ENCODE peak calls at places on chromosomes 13 and 19, in four cellular contexts. M is right cardiac atrium; G is CD4-positive, alpha-beta T cell; P is left lung. Z is an unnamed sample.

GRCh38 chr19:36488816-36489138 is 584 bp downstream of the ZNF566 start:
- ATAC-seq in M (peak), G (peak), P (peak), Z (no peak)

GRCh38 chr13:94112227-94112626 is 367.3 kb downstream of the DCT start:
- ATAC-seq in P (peak), M (peak), G (no peak), Z (no peak)

GRCh38 chr19:18995804-18996241 is 37.5 kb downstream of the SUGP2 start:
- ATAC-seq in M (peak), P (peak), G (peak), Z (peak)

GRCh38 chr13:51601601-51602348 is 17.5 kb downstream of the WDFY2 start:
- ATAC-seq in M (no peak), G (no peak), P (peak), Z (no peak)

GRCh38 chr13:95304446-95304845 is 3.2 kb upstream of the ABCC4 start:
- ATAC-seq in M (no peak), G (no peak), P (no peak), Z (no peak)

GRCh38 chr19:32201661-32202060 is 143.7 kb upstream of the ZNF507 start:
- ATAC-seq in M (peak), P (no peak), G (no peak), Z (no peak)

GRCh38 chr19:35766571-35767104 is 8.7 kb downstream of the PROSER3 start:
- ATAC-seq in M (peak), P (no peak), G (no peak), Z (no peak)

GRCh38 chr19:24002256-24002945 is 84.6 kb upstream of the ZNF254 start:
- ATAC-seq in P (no peak), G (no peak), M (no peak), Z (no peak)

GRCh38 chr19:18768046-18768771 is 22.9 kb downstream of the COMP start:
- ATAC-seq in G (no peak), P (no peak), M (peak), Z (no peak)

GRCh38 chr13:48232420-48233096 is 448 bp upstream of the ITM2B start:
- ATAC-seq in G (peak), M (peak), P (peak), Z (peak)

GRCh38 chr19:677601-678380 is 1.6 kb downstream of the FSTL3 start:
- ATAC-seq in P (peak), G (no peak), M (no peak), Z (no peak)

GRCh38 chr19:35983177-35983576 is 11.8 kb upstream of the SDHAF1 start:
- ATAC-seq in G (no peak), M (no peak), P (no peak), Z (no peak)

GRCh38 chr13:44311011-44311481 is 62.6 kb upstream of the SERP2 start:
- ATAC-seq in G (no peak), P (peak), M (no peak), Z (peak)

GRCh38 chr13:24159362-24159761 is 1.2 kb upstream of the SPATA13 start:
- ATAC-seq in G (no peak), P (no peak), M (no peak), Z (no peak)
- H3K27ac ChIP-seq in G (no peak), P (peak), M (no peak), Z (no peak)

GRCh38 chr19:52176574-52176973 is 5.2 kb upstream of the ZNF836 start:
- ATAC-seq in P (no peak), M (no peak), G (no peak), Z (no peak)

GRCh38 chr19:52172347-52172746 is 926 bp upstream of the ZNF836 start:
- ATAC-seq in M (no peak), P (no peak), G (no peak), Z (no peak)

GRCh38 chr19:52171321-52172169 is at the start of gene ZNF836:
- ATAC-seq in G (peak), M (peak), P (peak), Z (peak)

GRCh38 chr19:52170304-52170703 is 1.1 kb downstream of the ZNF836 start:
- ATAC-seq in M (peak), G (no peak), P (peak), Z (no peak)

DNA sequence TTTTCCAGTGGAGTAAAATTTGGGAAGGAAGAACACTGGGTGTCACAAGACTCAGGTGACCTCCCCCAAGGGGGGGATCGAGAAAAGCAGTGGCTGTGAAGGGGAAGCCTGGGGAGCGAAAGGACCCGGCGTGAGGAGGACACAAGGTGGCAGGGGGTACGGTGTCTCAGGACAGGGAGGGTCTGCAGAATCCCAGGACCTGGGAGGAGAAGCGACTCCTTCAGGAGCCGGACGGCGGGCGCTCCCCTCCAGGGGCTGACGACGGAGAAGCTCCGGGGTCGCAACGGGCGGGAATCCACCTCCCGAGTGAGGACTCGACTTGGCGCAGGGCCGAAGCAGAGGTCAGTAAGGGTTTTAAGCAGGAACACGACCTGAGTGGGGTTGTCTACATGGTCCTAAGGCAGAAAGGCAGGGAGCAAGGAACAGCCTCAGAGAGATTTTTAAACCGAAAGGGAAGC is 529 bp downstream of the ZNF836 start:
- ATAC-seq in G (peak), M (peak), P (peak), Z (peak)
- H3K27ac ChIP-seq in G (peak), M (peak), P (peak), Z (peak)

GRCh38 chr13:76879876-76880270 is 6.3 kb downstream of the KCTD12 start:
- ATAC-seq in G (no peak), P (no peak), M (no peak), Z (no peak)

GRCh38 chr13:76882431-76882830 is 3.8 kb downstream of the KCTD12 start:
- ATAC-seq in G (no peak), P (no peak), M (no peak), Z (no peak)

GRCh38 chr13:76878043-76878442 is 8.2 kb downstream of the KCTD12 start:
- ATAC-seq in M (peak), G (no peak), P (no peak), Z (no peak)

GRCh38 chr13:76875256-76875655 is 10.9 kb downstream of the KCTD12 start:
- ATAC-seq in P (no peak), G (no peak), M (no peak), Z (no peak)

GRCh38 chr13:76879211-76879875 is 6.9 kb downstream of the KCTD12 start:
- ATAC-seq in M (peak), G (peak), P (peak), Z (peak)
- H3K27ac ChIP-seq in M (no peak), G (no peak), P (peak), Z (peak)

DNA sequence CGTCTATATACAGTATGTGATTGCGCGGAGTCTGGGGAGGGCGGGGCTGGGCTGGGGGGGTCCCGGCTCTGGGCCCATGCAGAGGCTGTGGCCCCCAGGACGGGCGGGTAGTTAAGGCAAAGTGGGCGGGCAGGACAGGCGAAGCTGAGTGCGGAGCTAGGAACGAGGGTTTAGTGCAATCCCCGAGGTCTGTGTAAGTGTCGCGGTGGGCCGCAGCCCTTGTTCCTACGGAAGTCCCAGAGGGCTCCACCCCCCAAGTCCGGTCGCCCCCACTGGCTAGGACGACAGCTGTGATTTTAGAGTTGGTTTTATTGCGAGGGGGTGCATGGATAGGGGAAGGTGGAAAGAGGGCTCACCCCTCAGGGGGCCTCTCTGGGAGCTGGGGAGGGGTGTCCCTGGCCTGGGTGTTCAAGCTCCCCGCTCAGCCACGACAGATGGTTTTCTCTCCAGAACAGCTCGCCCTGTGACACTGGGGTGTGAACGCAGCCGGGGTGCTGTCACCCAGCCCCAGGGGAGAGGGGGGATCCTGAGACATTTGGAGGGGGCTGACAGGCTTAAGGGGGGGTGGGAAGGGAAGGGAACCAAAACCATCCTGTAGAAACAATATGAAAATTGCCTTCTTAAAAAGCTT is 21.7 kb downstream of the ZBTB7A start:
- ATAC-seq in P (no peak), M (no peak), G (no peak), Z (no peak)
- H3K27ac ChIP-seq in P (no peak), M (no peak), G (no peak), Z (peak)

GRCh38 chr13:106302011-106302410 is 233.5 kb downstream of the EFNB2 start:
- ATAC-seq in G (no peak), M (no peak), P (no peak), Z (no peak)
- H3K27ac ChIP-seq in G (no peak), M (no peak), P (no peak), Z (no peak)

DNA sequence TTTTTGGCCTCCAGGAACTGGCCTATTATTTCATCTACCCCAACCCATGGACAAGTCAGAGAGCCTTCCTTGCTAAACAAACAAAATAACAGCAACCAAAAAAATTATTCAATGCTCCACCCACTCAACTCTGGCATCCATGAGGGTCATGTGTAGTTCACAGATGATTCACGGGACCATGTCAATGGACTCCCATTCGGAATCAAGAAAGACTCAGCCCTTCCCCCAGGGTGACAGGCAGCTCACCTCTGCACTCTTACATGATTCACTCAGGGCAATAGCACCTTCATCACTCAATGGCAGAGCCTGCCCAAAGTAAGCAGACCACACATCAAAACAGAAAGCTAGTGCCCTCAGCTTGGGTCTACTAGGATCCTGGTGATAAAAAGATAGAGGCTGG is 14.3 kb upstream of the SCEL start:
- ATAC-seq in M (no peak), G (no peak), P (peak), Z (no peak)
- H3K27ac ChIP-seq in M (no peak), G (no peak), P (peak), Z (no peak)

GRCh38 chr13:32983058-32983457 is 33.2 kb upstream of the KL start:
- ATAC-seq in G (no peak), M (no peak), P (no peak), Z (no peak)

GRCh38 chr13:32988588-32989256 is 27.5 kb upstream of the KL start:
- ATAC-seq in G (no peak), M (no peak), P (no peak), Z (no peak)

GRCh38 chr13:32986552-32986951 is 29.7 kb upstream of the KL start:
- ATAC-seq in P (no peak), M (no peak), G (no peak), Z (no peak)

GRCh38 chr13:32987462-32987861 is 28.8 kb upstream of the KL start:
- ATAC-seq in M (no peak), G (no peak), P (no peak), Z (no peak)

DNA sequence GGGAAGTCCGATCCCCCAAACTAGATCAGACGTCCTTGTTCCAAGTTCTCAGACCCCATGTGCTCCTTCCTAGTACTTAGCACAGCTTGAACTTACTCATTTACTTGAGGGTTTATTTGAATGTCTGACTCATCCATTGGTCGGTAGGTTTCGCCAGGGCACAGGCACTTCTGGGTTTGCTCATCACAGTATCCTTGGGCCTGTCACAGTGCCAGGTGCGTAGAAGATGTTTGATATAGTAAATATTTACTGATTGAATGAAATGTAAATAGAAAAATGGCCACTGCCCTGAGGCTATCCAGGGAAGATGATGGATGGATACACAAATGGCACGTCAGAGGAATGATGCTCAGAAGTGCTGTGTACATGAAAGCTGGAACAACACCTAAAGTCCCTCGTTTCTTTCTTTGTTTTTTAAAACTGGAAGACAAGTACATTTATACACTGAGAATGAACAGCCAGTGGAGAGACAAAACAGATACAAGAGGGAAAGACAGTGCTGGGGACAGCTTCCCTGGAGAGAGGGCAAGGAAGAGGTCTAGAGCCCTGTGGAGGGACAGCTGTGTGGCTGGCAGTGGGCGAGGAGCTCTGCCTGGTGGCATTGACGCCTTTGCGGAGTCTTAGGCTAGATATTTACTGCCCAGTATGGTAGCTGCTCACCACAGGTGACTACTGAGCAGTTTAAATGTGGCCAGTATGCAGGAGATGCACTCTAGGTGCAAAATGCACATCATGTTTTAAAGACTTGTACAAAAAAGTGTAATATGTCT is 31.2 kb upstream of the KL start:
- ATAC-seq in M (no peak), G (no peak), P (no peak), Z (no peak)
- H3K27ac ChIP-seq in M (no peak), G (no peak), P (no peak), Z (no peak)

GRCh38 chr13:79534596-79534995 is 53.6 kb downstream of the NDFIP2 start:
- ATAC-seq in G (no peak), P (no peak), M (peak), Z (no peak)

GRCh38 chr13:79541426-79542049 is 60.6 kb downstream of the NDFIP2 start:
- ATAC-seq in P (peak), M (no peak), G (peak), Z (no peak)

GRCh38 chr13:79540504-79540903 is 59.5 kb downstream of the NDFIP2 start:
- ATAC-seq in G (no peak), P (no peak), M (no peak), Z (no peak)

GRCh38 chr13:79533781-79534400 is 52.9 kb downstream of the NDFIP2 start:
- ATAC-seq in M (no peak), P (no peak), G (no peak), Z (no peak)

DNA sequence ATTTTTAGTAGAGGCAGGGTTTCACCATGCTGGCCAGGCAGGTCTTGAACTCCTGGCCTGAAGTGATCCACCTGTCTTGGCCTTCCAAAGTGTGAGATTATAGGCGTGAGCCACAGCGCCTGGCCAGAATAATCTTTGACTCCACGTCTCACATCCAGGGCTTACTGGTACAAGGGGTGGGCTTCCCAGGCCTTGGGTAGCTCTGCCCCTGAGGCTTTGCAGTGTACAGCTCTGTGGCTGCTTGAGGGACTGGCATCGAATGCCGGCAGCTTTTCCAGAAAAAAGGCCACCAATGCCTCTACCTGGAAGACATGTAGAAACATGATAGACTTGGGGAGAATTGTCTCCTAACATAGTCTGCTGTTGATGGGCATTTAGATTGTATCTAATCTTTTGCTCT is 57.8 kb downstream of the NDFIP2 start:
- ATAC-seq in M (no peak), G (no peak), P (no peak), Z (no peak)
- H3K27ac ChIP-seq in M (no peak), G (no peak), P (no peak), Z (no peak)

GRCh38 chr13:40269086-40269485 is 397.4 kb downstream of the FOXO1 start:
- ATAC-seq in P (peak), M (peak), G (no peak), Z (peak)
- H3K27ac ChIP-seq in P (no peak), M (no peak), G (no peak), Z (peak)

GRCh38 chr19:5049561-5049960 is 80.6 kb downstream of the KDM4B start:
- ATAC-seq in M (no peak), P (no peak), G (no peak), Z (no peak)
- H3K27ac ChIP-seq in M (no peak), P (no peak), G (no peak), Z (peak)